ENCODE peak calls at places on chromosomes 13 and 19, in nine cellular contexts. E, Q, D, J, V, Y, H, R and M are unnamed samples.

GRCh38 chr19:17052439-17052838 is 22.8 kb downstream of the HAUS8 start:
- DNase-seq in E (peak), Q (no peak), D (peak), J (peak), V (peak), Y (peak), H (no peak), R (peak), M (peak)

GRCh38 chr13:47114030-47114429 is 217.2 kb upstream of the HTR2A start:
- DNase-seq in E (peak), Q (no peak), D (no peak), J (peak), V (no peak), Y (peak), H (no peak), R (no peak), M (peak)

GRCh38 chr19:35673121-35673804 is 6.9 kb downstream of the UPK1A start:
- DNase-seq in E (peak), Q (no peak), D (peak), J (no peak), V (peak), Y (peak), H (peak), R (peak), M (peak)

GRCh38 chr13:32175943-32176342 is 139.2 kb downstream of the ZAR1L start:
- DNase-seq in E (no peak), Q (no peak), D (no peak), J (no peak), V (no peak), Y (no peak), H (no peak), R (no peak), M (no peak)

GRCh38 chr19:41697198-41697855 is 9.3 kb upstream of the CEACAM7 start:
- DNase-seq in E (no peak), Q (no peak), D (no peak), J (no peak), V (no peak), Y (no peak), H (no peak), R (peak), M (no peak)

GRCh38 chr19:43574424-43575155 is 737 bp downstream of the XRCC1 start:
- DNase-seq in E (no peak), Q (no peak), D (no peak), J (no peak), V (no peak), Y (peak), H (no peak), R (no peak), M (peak)

GRCh38 chr19:28744943-28745342 is 468.0 kb downstream of the UQCRFS1 start:
- DNase-seq in E (no peak), Q (no peak), D (no peak), J (no peak), V (no peak), Y (no peak), H (no peak), R (no peak), M (no peak)

GRCh38 chr13:40315416-40316064 is 350.9 kb downstream of the FOXO1 start:
- DNase-seq in E (no peak), Q (no peak), D (peak), J (no peak), V (peak), Y (no peak), H (no peak), R (no peak), M (no peak)

GRCh38 chr13:73598021-73598712 is 536.0 kb downstream of the KLF12 start:
- DNase-seq in E (no peak), Q (no peak), D (peak), J (peak), V (no peak), Y (peak), H (no peak), R (no peak), M (peak)

GRCh38 chr19:38194061-38194701 is 29.8 kb downstream of the DPF1 start:
- DNase-seq in E (no peak), Q (no peak), D (no peak), J (peak), V (no peak), Y (no peak), H (no peak), R (no peak), M (no peak)

GRCh38 chr19:48549380-48549779 is 2.6 kb upstream of the SULT2B1 start:
- DNase-seq in E (no peak), Q (no peak), D (no peak), J (no peak), V (no peak), Y (no peak), H (no peak), R (no peak), M (no peak)

GRCh38 chr19:35288331-35288730 is 3.6 kb upstream of the MAG start:
- DNase-seq in E (no peak), Q (no peak), D (no peak), J (no peak), V (no peak), Y (no peak), H (no peak), R (no peak), M (no peak)

GRCh38 chr19:6528544-6529121 is 2.2 kb upstream of the TNFSF9 start:
- DNase-seq in E (no peak), Q (no peak), D (no peak), J (no peak), V (no peak), Y (no peak), H (no peak), R (peak), M (no peak)

GRCh38 chr13:112069727-112070300 is 2.9 kb downstream of the SOX1 start:
- DNase-seq in E (no peak), Q (no peak), D (no peak), J (no peak), V (no peak), Y (no peak), H (no peak), R (peak), M (no peak)

GRCh38 chr13:87942204-87942603 is 271.0 kb downstream of the SLITRK5 start:
- DNase-seq in E (no peak), Q (no peak), D (no peak), J (peak), V (no peak), Y (peak), H (no peak), R (no peak), M (no peak)

GRCh38 chr19:906480-906879 is 6.5 kb downstream of the R3HDM4 start:
- DNase-seq in E (no peak), Q (no peak), D (no peak), J (no peak), V (no peak), Y (no peak), H (no peak), R (no peak), M (no peak)

GRCh38 chr13:107808388-107808787 is 406.9 kb downstream of the LIG4 start:
- DNase-seq in E (no peak), Q (no peak), D (no peak), J (no peak), V (no peak), Y (peak), H (no peak), R (no peak), M (no peak)

GRCh38 chr13:27194895-27195764 is 23.5 kb upstream of the USP12 start:
- DNase-seq in E (peak), Q (peak), D (peak), J (peak), V (no peak), Y (peak), H (no peak), R (no peak), M (peak)

GRCh38 chr13:40175639-40176038 is 490.8 kb downstream of the FOXO1 start:
- DNase-seq in E (no peak), Q (no peak), D (no peak), J (no peak), V (no peak), Y (peak), H (no peak), R (no peak), M (no peak)

GRCh38 chr19:18529782-18530181 is 7.9 kb upstream of the ELL start:
- DNase-seq in E (no peak), Q (no peak), D (no peak), J (no peak), V (no peak), Y (no peak), H (no peak), R (no peak), M (no peak)

GRCh38 chr13:99356216-99357089 is 49.3 kb upstream of the GPR183 start:
- DNase-seq in E (no peak), Q (peak), D (no peak), J (no peak), V (peak), Y (peak), H (no peak), R (no peak), M (peak)

GRCh38 chr13:28204690-28205443 is 66.5 kb downstream of the PAN3 start:
- DNase-seq in E (no peak), Q (no peak), D (no peak), J (no peak), V (no peak), Y (no peak), H (no peak), R (no peak), M (no peak)

GRCh38 chr13:36834299-36834698 is 15.3 kb downstream of the RFXAP start:
- DNase-seq in E (no peak), Q (no peak), D (no peak), J (peak), V (no peak), Y (no peak), H (no peak), R (no peak), M (no peak)

GRCh38 chr13:41565221-41565620 is 107.9 kb downstream of the RGCC start:
- DNase-seq in E (peak), Q (peak), D (no peak), J (no peak), V (no peak), Y (peak), H (no peak), R (no peak), M (peak)

DNA sequence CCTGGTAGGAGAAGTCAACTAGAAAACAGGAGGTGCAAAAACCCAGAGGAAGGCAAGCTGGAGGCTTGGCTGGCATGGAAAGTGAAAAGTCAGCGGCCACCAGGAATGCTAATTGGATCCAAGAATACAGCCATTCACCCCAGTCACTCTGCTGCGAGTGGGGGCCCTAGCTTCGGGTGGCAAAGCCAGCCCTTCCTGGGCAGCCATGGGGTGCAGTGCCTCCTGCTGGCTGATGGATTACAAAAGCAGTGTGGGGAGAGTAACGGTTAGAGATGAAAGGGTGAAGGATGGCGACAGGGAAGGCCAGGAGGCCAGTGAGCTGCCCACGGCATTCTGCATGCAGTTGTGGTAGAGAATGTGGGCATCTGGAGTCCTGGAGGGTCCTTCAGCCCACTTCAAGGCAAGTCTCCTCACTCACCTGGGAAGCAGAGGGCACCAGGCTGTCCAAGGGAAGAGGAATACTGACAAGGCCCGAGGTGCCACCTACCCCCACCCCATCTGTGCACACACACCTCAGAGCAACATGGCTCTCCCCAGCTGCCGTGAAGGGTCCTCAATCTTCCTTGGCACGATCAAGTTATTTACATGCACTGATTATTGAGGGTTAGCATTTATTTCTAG is 20.3 kb upstream of the EPHX3 start:
- DNase-seq in E (peak), Q (no peak), D (no peak), J (no peak), V (no peak), Y (peak), H (no peak), R (peak), M (peak)
- TF ChIP-seq CTCF in E (peak), Q (peak), D (peak), J (peak), V (no peak), Y (peak), H (peak), R (peak), M (peak)

GRCh38 chr13:44573790-44574465 is 2.2 kb downstream of the TSC22D1 start:
- DNase-seq in E (peak), Q (peak), D (peak), J (peak), V (no peak), Y (peak), H (no peak), R (peak), M (peak)

GRCh38 chr13:44575741-44576395 is at the start of gene TSC22D1:
- DNase-seq in E (peak), Q (no peak), D (peak), J (peak), V (peak), Y (peak), H (peak), R (peak), M (peak)

GRCh38 chr13:44575035-44575434 is 1.1 kb downstream of the TSC22D1 start:
- DNase-seq in E (no peak), Q (no peak), D (no peak), J (no peak), V (no peak), Y (no peak), H (no peak), R (no peak), M (no peak)

GRCh38 chr13:44573071-44573470 is 3.1 kb downstream of the TSC22D1 start:
- DNase-seq in E (no peak), Q (no peak), D (no peak), J (no peak), V (no peak), Y (no peak), H (no peak), R (peak), M (no peak)

GRCh38 chr13:44574466-44574855 is 1.7 kb downstream of the TSC22D1 start:
- DNase-seq in E (no peak), Q (no peak), D (no peak), J (peak), V (no peak), Y (no peak), H (no peak), R (no peak), M (no peak)
- TF ChIP-seq CTCF in E (no peak), Q (no peak), D (no peak), J (no peak), V (no peak), Y (no peak), H (peak), R (peak), M (no peak)

DNA sequence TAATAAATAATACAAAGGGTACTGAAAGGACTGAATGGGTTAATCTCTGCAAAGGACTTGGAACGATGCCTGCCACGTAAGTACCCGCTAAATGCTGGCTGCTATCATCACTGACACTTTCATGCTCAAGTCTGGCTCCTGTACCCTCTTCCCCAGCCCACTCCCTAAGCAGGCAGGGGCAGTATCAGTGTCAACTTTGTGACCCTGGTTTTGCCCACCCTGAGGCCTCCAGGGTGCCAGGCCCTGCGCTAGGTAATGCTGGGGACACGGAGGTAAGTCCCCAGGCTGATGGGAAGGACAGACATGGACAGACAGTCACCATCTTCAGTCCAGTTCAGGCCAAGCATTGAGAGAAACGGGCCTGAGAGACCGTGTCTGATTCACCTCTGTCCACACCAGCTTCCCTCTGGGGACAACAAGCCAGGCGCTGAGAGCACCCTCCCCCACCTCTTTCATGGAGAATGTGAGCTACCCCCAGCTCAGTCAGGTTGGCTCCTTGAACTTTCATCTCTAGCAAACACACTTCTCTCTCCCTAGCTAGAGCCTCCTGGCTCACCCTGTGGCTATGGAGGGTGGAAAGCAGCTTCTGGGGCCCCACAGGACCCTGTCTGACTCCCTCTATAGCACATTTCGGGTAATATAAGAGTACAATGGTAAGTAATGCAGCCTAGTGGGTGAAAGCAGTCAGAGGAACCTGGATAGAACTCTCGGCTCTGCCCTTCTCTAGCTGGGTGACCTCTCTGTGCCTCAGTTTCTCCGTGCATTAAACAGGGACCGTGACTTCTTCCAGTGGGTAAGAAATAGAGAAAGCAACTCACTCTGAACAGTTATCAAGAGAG is 758 bp downstream of the ETFB start:
- DNase-seq in E (peak), Q (no peak), D (peak), J (peak), V (no peak), Y (peak), H (no peak), R (peak), M (peak)
- TF ChIP-seq CTCF in E (no peak), Q (peak), D (no peak), J (no peak), V (peak), Y (peak), H (no peak), R (no peak), M (no peak)

DNA sequence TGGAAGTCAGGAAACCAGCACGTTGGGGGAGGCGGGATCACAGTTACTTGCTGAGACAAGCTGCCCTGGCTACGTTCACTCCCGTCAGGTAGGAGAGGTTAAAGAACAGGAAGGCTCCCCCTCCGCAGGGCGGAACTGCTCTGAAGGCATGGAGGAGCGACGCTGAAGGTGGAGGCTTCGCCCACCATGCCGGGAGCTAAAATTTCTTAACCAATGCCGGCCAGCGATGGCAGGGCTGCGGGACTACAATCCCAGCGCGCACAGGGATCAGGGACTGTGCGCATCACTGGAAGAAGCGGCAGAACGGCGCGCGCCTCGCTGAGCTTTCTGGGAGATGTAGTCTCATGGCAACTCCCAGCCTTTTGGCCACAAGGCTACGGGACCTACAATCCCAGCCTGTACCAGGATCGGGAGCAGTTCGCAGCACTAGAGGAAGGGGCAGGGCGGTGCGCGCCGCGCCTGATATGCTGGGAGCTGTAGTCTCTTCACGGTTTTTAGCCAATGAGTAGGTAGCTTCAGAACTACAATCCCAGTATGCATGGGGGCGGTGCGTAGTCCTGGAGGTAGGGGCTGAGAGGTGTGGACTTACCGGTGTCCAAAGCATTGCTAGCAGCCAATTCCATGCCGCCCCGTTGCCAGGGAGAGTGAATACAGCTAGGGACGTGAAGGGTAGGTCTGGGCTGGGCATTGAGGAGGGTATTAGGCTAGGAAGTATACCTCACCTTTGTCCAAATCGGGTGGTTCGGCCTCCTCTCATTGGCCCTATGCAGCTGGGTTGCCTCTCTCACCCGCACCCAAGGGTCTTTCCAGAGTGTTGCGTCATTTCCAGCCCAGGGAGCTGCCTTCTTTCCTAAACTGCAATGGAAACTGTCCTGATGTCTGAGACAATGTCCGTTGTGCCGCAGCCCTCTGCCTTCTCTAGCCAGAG is 12.8 kb upstream of the ZNF682 start:
- DNase-seq in E (peak), Q (peak), D (peak), J (peak), V (peak), Y (peak), H (peak), R (peak), M (peak)
- TF ChIP-seq CTCF in E (no peak), Q (no peak), D (no peak), J (no peak), V (no peak), Y (peak), H (no peak), R (peak), M (no peak)

GRCh38 chr13:110873639-110874507 is 41.0 kb downstream of the ANKRD10 start:
- DNase-seq in E (no peak), Q (no peak), D (no peak), J (no peak), V (no peak), Y (no peak), H (no peak), R (peak), M (no peak)
- TF ChIP-seq CTCF in E (no peak), Q (no peak), D (no peak), J (no peak), V (no peak), Y (no peak), H (no peak), R (no peak), M (no peak)

GRCh38 chr19:12521996-12522395 is 29.3 kb downstream of the ZNF564 start:
- DNase-seq in E (no peak), Q (no peak), D (no peak), J (no peak), V (no peak), Y (no peak), H (no peak), R (peak), M (no peak)
- TF ChIP-seq CTCF in E (no peak), Q (no peak), D (no peak), J (peak), V (no peak), Y (peak), H (no peak), R (peak), M (no peak)